ENCODE peak calls at places on chromosomes 3 and 15, in four cellular contexts. J, N, H and I are unnamed samples. For H3K9me3, the result is how much of the 10 kb centered on the place peaks cover.

GRCh38 chr3:122025296-122025695 is 3.2 kb upstream of the ILDR1 start:
- DNase-seq in J (no peak), N (no peak), H (no peak), I (no peak)

GRCh38 chr3:5274116-5274515 is 86.6 kb downstream of the EDEM1 start:
- DNase-seq in J (no peak), N (no peak), H (no peak), I (peak)

GRCh38 chr3:65894679-65895078 is 144.0 kb downstream of the MAGI1 start:
- DNase-seq in J (no peak), N (no peak), H (no peak), I (no peak)

GRCh38 chr15:54560417-54560816 is 582.2 kb downstream of the UNC13C start:
- DNase-seq in J (no peak), N (no peak), H (no peak), I (no peak)

GRCh38 chr15:78035861-78036476 is 41.5 kb downstream of the TBC1D2B start:
- DNase-seq in J (no peak), N (no peak), H (no peak), I (no peak)

GRCh38 chr3:4069796-4070195 is 233.4 kb upstream of the SETMAR start:
- DNase-seq in J (no peak), N (no peak), H (no peak), I (no peak)

GRCh38 chr3:63896332-63897034 is 15.7 kb downstream of the SCAANT1 start:
- DNase-seq in J (no peak), N (no peak), H (no peak), I (no peak)

GRCh38 chr15:31031471-31032064 is 40.1 kb upstream of the MTMR10 start:
- DNase-seq in J (no peak), N (no peak), H (no peak), I (peak)

GRCh38 chr3:3366391-3366790 is 186.9 kb upstream of the CRBN start:
- DNase-seq in J (no peak), N (no peak), H (no peak), I (no peak)

GRCh38 chr3:160638184-160638583 is 38.8 kb upstream of the ARL14 start:
- DNase-seq in J (no peak), N (no peak), H (no peak), I (no peak)

GRCh38 chr15:70936326-70936725 is 43.7 kb downstream of the LRRC49 start:
- DNase-seq in J (no peak), N (no peak), H (no peak), I (peak)

GRCh38 chr3:143428351-143428750 is 308.8 kb downstream of the CHST2 start:
- DNase-seq in J (no peak), N (no peak), H (no peak), I (no peak)

GRCh38 chr15:95865330-95865739 is 465.2 kb upstream of the NR2F2 start:
- DNase-seq in J (no peak), N (no peak), H (no peak), I (no peak)

GRCh38 chr3:97432914-97433313 is 331.6 kb upstream of the ARL6 start:
- DNase-seq in J (no peak), N (no peak), H (no peak), I (no peak)

GRCh38 chr3:7270731-7271130 is 409.8 kb downstream of the GRM7 start:
- DNase-seq in J (no peak), N (no peak), H (no peak), I (no peak)
- H3K27ac ChIP-seq in J (no peak), N (no peak), H (no peak), I (no peak)

GRCh38 chr3:158369279-158369678 is 201.7 kb upstream of the MLF1 start:
- DNase-seq in J (no peak), N (no peak), H (no peak), I (no peak)
- H3K9me3 ChIP-seq in J (under half), N (under half), H (under half), I (under half)

GRCh38 chr3:131109156-131109555 is 82.5 kb downstream of the NEK11 start:
- DNase-seq in J (no peak), N (no peak), H (no peak), I (no peak)

GRCh38 chr3:131110087-131110486 is 83.4 kb downstream of the NEK11 start:
- DNase-seq in J (no peak), N (no peak), H (no peak), I (peak)

GRCh38 chr3:131107637-131108433 is 81.2 kb downstream of the NEK11 start:
- DNase-seq in J (no peak), N (no peak), H (no peak), I (peak)
- H3K27ac ChIP-seq in J (no peak), N (no peak), H (no peak), I (peak)

GRCh38 chr15:34853001-34853758 is 57.8 kb upstream of the ACTC1 start:
- DNase-seq in J (no peak), N (no peak), H (no peak), I (peak)
- H3K9me3 ChIP-seq in J (under half), N (under half), H (under half), I (under half)

DNA sequence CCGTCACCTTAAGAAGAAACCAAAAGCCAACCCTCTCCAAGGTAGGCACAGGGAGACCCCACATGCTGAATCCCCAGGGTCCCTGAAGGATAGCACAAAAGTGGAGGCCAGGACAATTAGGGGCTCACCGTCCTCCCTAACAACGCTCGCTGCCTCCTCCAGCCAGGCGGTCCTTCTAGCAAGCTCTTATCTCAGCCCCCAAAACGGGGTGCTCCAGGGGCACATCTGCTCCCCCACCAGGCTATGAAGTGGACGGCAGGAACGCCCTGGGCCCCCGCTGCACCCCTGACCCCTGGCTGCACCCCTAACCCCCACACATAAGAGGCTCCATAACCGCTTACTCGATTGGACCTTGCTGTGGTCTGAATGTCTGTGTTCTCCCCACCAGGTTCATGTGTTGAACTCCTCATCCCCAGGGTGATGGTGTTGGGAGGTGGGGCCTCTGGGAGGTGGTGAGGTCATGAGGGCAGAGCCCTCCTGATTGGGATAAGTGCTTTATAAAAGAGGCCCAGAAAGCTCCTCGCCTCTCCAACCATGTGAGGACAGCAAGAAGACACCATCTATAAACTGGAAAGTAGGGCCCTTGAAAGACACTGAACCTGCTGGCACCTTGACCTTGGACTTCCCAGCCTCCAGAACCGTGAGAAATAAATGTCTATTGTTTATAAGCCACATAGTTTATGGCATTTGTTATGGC is 153.3 kb downstream of the NUP210 start:
- DNase-seq in J (no peak), N (no peak), H (no peak), I (no peak)
- H3K27ac ChIP-seq in J (no peak), N (no peak), H (no peak), I (no peak)

GRCh38 chr3:67691207-67691606 is 36.8 kb upstream of the SUCLG2 start:
- DNase-seq in J (no peak), N (no peak), H (no peak), I (no peak)

GRCh38 chr3:67688231-67688630 is 33.8 kb upstream of the SUCLG2 start:
- DNase-seq in J (no peak), N (no peak), H (no peak), I (no peak)

GRCh38 chr3:67692621-67693020 is 38.2 kb upstream of the SUCLG2 start:
- DNase-seq in J (no peak), N (no peak), H (no peak), I (peak)

GRCh38 chr3:67691926-67692325 is 37.5 kb upstream of the SUCLG2 start:
- DNase-seq in J (no peak), N (no peak), H (no peak), I (no peak)

DNA sequence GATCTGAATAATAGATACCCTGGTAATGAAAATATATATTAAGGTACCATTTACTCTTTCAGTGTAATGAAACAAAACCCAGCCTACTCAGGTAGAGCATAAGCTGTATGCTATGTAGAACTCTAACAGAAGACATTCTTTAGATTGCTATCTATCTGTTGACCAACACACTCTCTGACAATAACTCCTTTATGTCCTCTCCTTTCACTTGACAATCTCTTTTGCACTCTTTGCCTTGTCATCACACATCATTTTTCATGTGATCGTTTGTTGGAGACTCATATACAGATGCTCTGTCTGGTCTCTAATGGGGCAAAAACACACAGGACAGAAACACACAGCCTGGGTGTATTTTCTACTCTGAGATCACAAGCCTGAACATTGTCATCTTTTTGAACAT is 35.4 kb upstream of the SUCLG2 start:
- DNase-seq in J (no peak), N (no peak), H (no peak), I (no peak)
- H3K9me3 ChIP-seq in J (under half), N (under half), H (under half), I (under half)

GRCh38 chr3:169964176-169964575 is 2.4 kb upstream of the SEC62 start:
- DNase-seq in J (no peak), N (no peak), H (no peak), I (peak)
- H3K27ac ChIP-seq in J (no peak), N (no peak), H (no peak), I (no peak)

DNA sequence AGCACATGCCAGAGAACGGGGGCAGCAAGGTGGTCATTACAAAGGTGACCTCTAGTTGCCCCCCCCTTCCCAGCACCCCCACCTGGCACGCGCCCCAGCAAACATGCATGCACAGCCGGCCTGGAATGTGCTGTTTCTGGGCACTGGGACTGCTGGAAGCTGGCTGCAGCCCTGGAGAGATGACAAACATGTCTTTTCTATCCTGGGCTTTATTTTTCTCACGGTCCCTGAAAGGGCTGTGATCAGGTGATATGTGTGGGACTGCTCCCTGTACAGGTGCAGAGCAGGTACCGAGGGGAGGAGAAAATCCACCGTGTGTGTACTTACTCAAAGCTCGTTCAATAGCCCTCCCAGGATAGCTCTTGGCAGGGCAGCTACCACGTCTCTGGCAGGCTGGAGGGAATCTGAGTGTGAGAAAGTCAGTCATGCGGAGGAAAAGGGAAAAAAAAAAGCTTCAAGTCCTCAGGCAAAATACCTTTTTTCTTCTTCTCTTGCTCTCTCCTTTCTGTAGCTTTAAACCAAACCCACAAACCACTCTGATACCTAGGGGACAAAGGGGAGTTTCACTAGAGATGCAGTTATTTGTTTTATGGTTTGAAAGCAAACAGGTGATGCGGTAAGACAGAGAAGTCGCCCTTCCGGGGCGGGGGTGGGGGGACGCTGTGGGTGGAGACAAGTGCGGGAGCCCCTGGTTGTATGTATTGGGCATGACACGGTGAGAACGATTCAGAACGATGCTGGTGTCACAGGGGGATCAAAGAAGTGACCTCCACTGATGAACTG is 5.0 kb upstream of the HES1 start:
- DNase-seq in J (peak), N (no peak), H (no peak), I (peak)
- H3K9me3 ChIP-seq in J (under half), N (under half), H (under half), I (under half)

DNA sequence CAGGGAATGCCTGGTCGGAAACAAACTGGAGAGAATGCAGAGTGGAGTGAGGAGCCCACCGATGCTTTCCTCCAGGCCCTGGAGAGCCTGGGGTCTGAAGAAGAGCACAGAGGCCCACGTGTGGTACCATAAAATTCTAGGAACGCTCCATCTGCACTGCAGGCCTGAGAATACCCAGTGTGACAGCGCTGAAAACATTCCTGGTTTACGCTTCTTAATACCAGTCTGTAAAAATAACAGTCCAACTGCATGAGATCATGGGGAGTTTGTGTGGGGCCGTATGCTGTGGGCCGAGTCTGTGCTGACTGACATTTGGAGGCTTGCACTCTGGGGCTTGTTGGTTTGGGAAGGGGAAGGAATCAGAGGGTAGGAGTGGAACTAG is 270.8 kb upstream of the RGMA start:
- DNase-seq in J (no peak), N (no peak), H (no peak), I (peak)
- H3K27ac ChIP-seq in J (no peak), N (no peak), H (no peak), I (no peak)

GRCh38 chr15:25070357-25070963 is 115.7 kb downstream of the SNRPN start:
- DNase-seq in J (no peak), N (no peak), H (no peak), I (no peak)
- H3K9me3 ChIP-seq in J (under half), N (half or more), H (half or more), I (half or more)